ENCODE peak calls at places on chromosome 18, in seven cellular contexts. J is Peyer's patch, Z is testis, B is thyroid gland, A is transverse colon, N is stomach, D is GM12878. X is an unnamed sample.

GRCh38 chr18:9348079-9348671 is 13.6 kb downstream of the TWSG1 start:
- DNase-seq in J (no peak), N (no peak), B (no peak), Z (no peak), D (peak), A (no peak), X (no peak)

GRCh38 chr18:55401275-55401620 is 186.7 kb downstream of the TCF4 start:
- DNase-seq in Z (no peak), J (no peak), D (no peak), B (no peak), N (no peak), A (no peak), X (no peak)

GRCh38 chr18:57051586-57052044 is 95.3 kb upstream of the BOD1L2 start:
- DNase-seq in A (peak), J (peak), B (no peak), N (peak), D (peak), Z (no peak), X (no peak)

GRCh38 chr18:39685303-39685902 is 2119.8 kb upstream of the CELF4 start:
- DNase-seq in B (no peak), A (no peak), Z (no peak), N (no peak), J (no peak), D (no peak), X (no peak)

GRCh38 chr18:10526211-10526949 is 553 bp downstream of the NAPG start:
- DNase-seq in Z (peak), D (no peak), B (peak), A (peak), N (peak), J (peak), X (no peak)

GRCh38 chr18:79903071-79903635 is 48.3 kb downstream of the SLC66A2 start:
- DNase-seq in A (peak), B (no peak), N (no peak), D (no peak), J (no peak), Z (no peak), X (peak)

GRCh38 chr18:48875942-48876511 is 74.7 kb downstream of the SMAD7 start:
- DNase-seq in B (peak), A (no peak), J (no peak), D (no peak), Z (no peak), N (no peak), X (no peak)

GRCh38 chr18:31386683-31387082 is 10.1 kb downstream of the DSG4 start:
- DNase-seq in J (no peak), N (no peak), D (no peak), A (no peak), Z (no peak), B (peak), X (no peak)

GRCh38 chr18:70181015-70181414 is 24.5 kb downstream of the RTTN start:
- DNase-seq in N (no peak), B (no peak), A (no peak), Z (no peak), D (no peak), J (no peak), X (no peak)

GRCh38 chr18:56200381-56200831 is 438.0 kb downstream of the TXNL1 start:
- DNase-seq in B (no peak), Z (no peak), A (no peak), N (no peak), J (no peak), D (no peak), X (no peak)

GRCh38 chr18:50193796-50194622 is 938 bp downstream of the MYO5B start:
- DNase-seq in A (peak), B (peak), D (no peak), J (no peak), Z (peak), N (peak), X (peak)

GRCh38 chr18:12394428-12394827 is 13.3 kb upstream of the PRELID3A start:
- DNase-seq in Z (no peak), B (no peak), D (no peak), J (peak), N (no peak), A (peak), X (no peak)

GRCh38 chr18:44742741-44743311 is 62.1 kb downstream of the SETBP1 start:
- DNase-seq in A (no peak), Z (peak), B (peak), D (no peak), J (peak), N (no peak), X (no peak)

GRCh38 chr18:22169011-22169888 is at the start of gene GATA6:
- DNase-seq in A (peak), D (no peak), J (peak), Z (peak), B (peak), N (peak), X (no peak)

GRCh38 chr18:68922392-68922791 is 124.5 kb downstream of the CCDC102B start:
- DNase-seq in A (no peak), B (no peak), D (no peak), N (no peak), Z (no peak), J (no peak), X (no peak)

GRCh38 chr18:24368749-24369148 is 28.9 kb downstream of the OSBPL1A start:
- DNase-seq in D (no peak), A (no peak), Z (no peak), N (no peak), J (no peak), B (no peak), X (no peak)

GRCh38 chr18:48616484-48617255 is 77.8 kb downstream of the CTIF start:
- DNase-seq in A (no peak), N (no peak), Z (peak), J (no peak), B (no peak), D (no peak), X (no peak)

GRCh38 chr18:67417864-67418523 is 98.5 kb downstream of the DSEL start:
- DNase-seq in D (peak), B (no peak), Z (peak), N (no peak), J (no peak), A (no peak), X (no peak)

GRCh38 chr18:6210349-6211173 is 204.2 kb downstream of the L3MBTL4 start:
- DNase-seq in D (no peak), N (no peak), B (no peak), Z (no peak), A (no peak), J (no peak), X (no peak)

GRCh38 chr18:24023185-24023814 is 8.7 kb downstream of the TTC39C start:
- DNase-seq in A (no peak), N (no peak), B (no peak), Z (no peak), J (no peak), D (no peak), X (no peak)

GRCh38 chr18:79588636-79589481 is 90.7 kb upstream of the CTDP1 start:
- DNase-seq in D (no peak), B (peak), J (peak), N (peak), Z (peak), A (peak), X (peak)

GRCh38 chr18:22171263-22171838 is 2.0 kb downstream of the GATA6 start:
- DNase-seq in D (no peak), J (no peak), N (no peak), Z (no peak), B (peak), A (no peak), X (no peak)

GRCh38 chr18:13221821-13222220 is 3.3 kb downstream of the LDLRAD4 start:
- DNase-seq in N (no peak), A (peak), D (no peak), B (peak), J (peak), Z (peak), X (peak)

GRCh38 chr18:13407484-13407883 is 188.9 kb downstream of the LDLRAD4 start:
- DNase-seq in D (no peak), Z (no peak), B (no peak), J (no peak), A (no peak), N (no peak), X (peak)

GRCh38 chr18:7945882-7946281 is 378.8 kb downstream of the PTPRM start:
- DNase-seq in Z (no peak), B (no peak), N (no peak), D (no peak), J (peak), A (no peak), X (no peak)

GRCh38 chr18:3773303-3773702 is 323.3 kb downstream of the TGIF1 start:
- DNase-seq in A (no peak), D (no peak), J (no peak), N (no peak), B (no peak), Z (no peak), X (no peak)

GRCh38 chr18:3775996-3776395 is 326.0 kb downstream of the TGIF1 start:
- DNase-seq in J (no peak), Z (no peak), A (no peak), D (no peak), B (no peak), N (no peak), X (no peak)

GRCh38 chr18:3771121-3771971 is 321.4 kb downstream of the TGIF1 start:
- DNase-seq in A (peak), D (no peak), Z (peak), B (peak), N (peak), J (peak), X (peak)
- TF ChIP-seq POLR2A in A (no peak), D (no peak), Z (no peak), B (no peak), N (no peak), J (no peak), X (no peak)

GRCh38 chr18:34978533-34978893 is 62.7 kb upstream of the MAPRE2 start:
- DNase-seq in Z (no peak), B (no peak), A (no peak), J (no peak), N (no peak), D (no peak), X (no peak)

GRCh38 chr18:34976084-34976483 is 65.1 kb upstream of the MAPRE2 start:
- DNase-seq in A (no peak), N (no peak), D (no peak), B (peak), J (no peak), Z (no peak), X (no peak)

GRCh38 chr18:34977787-34978532 is 63.3 kb upstream of the MAPRE2 start:
- DNase-seq in A (peak), D (no peak), J (peak), B (peak), Z (no peak), N (peak), X (no peak)

GRCh38 chr18:34976534-34976898 is 64.7 kb upstream of the MAPRE2 start:
- DNase-seq in Z (no peak), D (no peak), B (no peak), N (no peak), J (no peak), A (no peak), X (no peak)

GRCh38 chr18:34976899-34977786 is 64.1 kb upstream of the MAPRE2 start:
- DNase-seq in N (peak), J (peak), D (no peak), B (peak), Z (peak), A (peak), X (no peak)
- TF ChIP-seq POLR2A in N (peak), J (peak), D (no peak), B (no peak), Z (no peak), A (peak), X (no peak)

DNA sequence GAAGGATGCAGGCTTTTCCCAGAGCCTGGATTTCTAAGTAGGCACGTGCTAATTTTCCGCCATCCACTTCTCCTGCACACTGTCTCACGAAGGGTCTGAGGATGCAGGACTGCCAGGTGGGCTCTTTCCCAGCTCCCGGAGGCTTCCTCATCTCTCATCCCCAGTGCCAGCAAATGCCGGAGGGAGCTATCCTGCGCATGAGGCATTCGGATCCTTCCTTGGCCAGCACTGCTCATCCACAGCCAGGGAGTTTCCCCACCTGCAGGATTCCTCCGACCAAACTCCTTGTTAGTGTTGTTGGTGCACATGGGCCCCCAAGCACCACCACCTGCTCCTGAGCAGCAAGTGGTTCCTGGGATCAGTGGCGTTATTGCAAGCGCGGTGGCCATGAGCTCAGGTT is 5.0 kb downstream of the CNDP1 start:
- DNase-seq in N (peak), Z (no peak), A (no peak), D (no peak), B (no peak), J (no peak), X (no peak)
- TF ChIP-seq POLR2A in N (no peak), Z (no peak), A (no peak), D (no peak), B (no peak), J (no peak), X (no peak)

DNA sequence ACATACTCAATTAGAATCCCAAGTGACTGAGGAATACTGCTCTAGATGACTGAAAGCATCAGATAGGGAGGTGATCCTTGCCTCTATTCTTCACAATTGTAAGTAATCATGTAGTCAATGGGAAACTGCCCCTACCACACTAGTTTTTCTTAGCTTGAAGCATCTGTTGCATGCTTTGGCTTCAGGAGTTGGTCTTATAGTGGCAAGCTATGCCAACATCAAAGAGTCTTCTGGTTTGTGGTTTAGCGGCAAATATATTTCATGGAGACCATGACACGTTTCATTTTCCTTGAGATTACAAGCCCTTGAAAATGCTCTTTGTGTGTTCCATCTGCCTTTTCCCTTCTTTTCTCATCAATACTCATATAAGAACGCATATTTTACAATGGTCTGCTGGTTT is 12.9 kb downstream of the DCC start:
- DNase-seq in J (no peak), Z (no peak), A (no peak), D (no peak), N (no peak), B (no peak), X (no peak)
- TF ChIP-seq POLR2A in J (no peak), Z (no peak), A (no peak), D (no peak), N (no peak), B (no peak), X (no peak)

X was measured in vagina.